ENCODE peak calls at places on chromosome X, in ten cellular contexts. One of them, this sample, is unnamed.
A peak's percentile ranks its signal among the peaks of the same experiment; 100 is the strongest.

GRCh38 chrX:140090800-140091275 is 125.5 kb upstream of the CXorf66 start:
- DNase-seq in GM23338: no peak
- DNase-seq in bronchial epithelial cell: no peak
- DNase-seq in body of pancreas: no peak
- DNase-seq in neural progenitor cell: no peak
- DNase-seq in uterus: no peak
- DNase-seq in breast epithelium: no peak
- DNase-seq in lower lobe of right lung: no peak
- DNase-seq in H7: no peak
- DNase-seq in mammary epithelial cell: no peak
- DNase-seq in this sample: peak; percentile 37

GRCh38 chrX:153646620-153647373 is at the start of gene DUSP9:
- DNase-seq in breast epithelium: no peak
- DNase-seq in lower lobe of right lung: peak; percentile 40
- DNase-seq in mammary epithelial cell: no peak
- DNase-seq in body of pancreas: peak; percentile 39
- DNase-seq in bronchial epithelial cell: peak; percentile 25
- DNase-seq in H7: peak; percentile 91
- DNase-seq in GM23338: peak; percentile 66
- DNase-seq in uterus: peak; percentile 13
- DNase-seq in neural progenitor cell: peak; percentile 72
- DNase-seq in this sample: peak; percentile 87

GRCh38 chrX:45154033-45154360 is 46.7 kb downstream of the DIPK2B start:
- DNase-seq in bronchial epithelial cell: no peak
- DNase-seq in mammary epithelial cell: no peak
- DNase-seq in GM23338: no peak
- DNase-seq in body of pancreas: no peak
- DNase-seq in uterus: no peak
- DNase-seq in H7: no peak
- DNase-seq in lower lobe of right lung: no peak
- DNase-seq in neural progenitor cell: no peak
- DNase-seq in breast epithelium: no peak
- DNase-seq in this sample: no peak

GRCh38 chrX:30296408-30297254 is 12.6 kb downstream of the NR0B1 start:
- DNase-seq in GM23338: no peak
- DNase-seq in H7: no peak
- DNase-seq in uterus: no peak
- DNase-seq in body of pancreas: no peak
- DNase-seq in lower lobe of right lung: no peak
- DNase-seq in bronchial epithelial cell: no peak
- DNase-seq in breast epithelium: no peak
- DNase-seq in mammary epithelial cell: no peak
- DNase-seq in neural progenitor cell: no peak
- DNase-seq in this sample: no peak

GRCh38 chrX:139120760-139121159 is 409.2 kb upstream of the FGF13 start:
- DNase-seq in neural progenitor cell: no peak
- DNase-seq in body of pancreas: no peak
- DNase-seq in lower lobe of right lung: no peak
- DNase-seq in mammary epithelial cell: peak; percentile 59
- DNase-seq in uterus: no peak
- DNase-seq in GM23338: no peak
- DNase-seq in breast epithelium: no peak
- DNase-seq in H7: no peak
- DNase-seq in bronchial epithelial cell: peak; percentile 40
- DNase-seq in this sample: peak; percentile 13

GRCh38 chrX:108199691-108200090 is 108.1 kb downstream of the ATG4A start:
- DNase-seq in GM23338: peak; percentile 58
- DNase-seq in body of pancreas: no peak
- DNase-seq in bronchial epithelial cell: peak; percentile 25
- DNase-seq in mammary epithelial cell: peak; percentile 14
- DNase-seq in neural progenitor cell: peak; percentile 44
- DNase-seq in uterus: no peak
- DNase-seq in H7: peak; percentile 39
- DNase-seq in breast epithelium: no peak
- DNase-seq in lower lobe of right lung: no peak
- DNase-seq in this sample: peak; percentile 78

GRCh38 chrX:40066700-40067099 is 31.1 kb downstream of the BCOR start:
- DNase-seq in breast epithelium: no peak
- DNase-seq in lower lobe of right lung: no peak
- DNase-seq in mammary epithelial cell: no peak
- DNase-seq in bronchial epithelial cell: no peak
- DNase-seq in H7: no peak
- DNase-seq in uterus: no peak
- DNase-seq in body of pancreas: no peak
- DNase-seq in neural progenitor cell: no peak
- DNase-seq in GM23338: no peak
- DNase-seq in this sample: no peak

GRCh38 chrX:57906790-57907189 is 3.5 kb downstream of the ZXDA start:
- DNase-seq in uterus: no peak
- DNase-seq in neural progenitor cell: no peak
- DNase-seq in body of pancreas: no peak
- DNase-seq in H7: no peak
- DNase-seq in bronchial epithelial cell: no peak
- DNase-seq in GM23338: no peak
- DNase-seq in lower lobe of right lung: no peak
- DNase-seq in breast epithelium: no peak
- DNase-seq in mammary epithelial cell: peak; percentile 24
- DNase-seq in this sample: peak; percentile 24

GRCh38 chrX:34884693-34885277 is 57.8 kb upstream of the FAM47B start:
- DNase-seq in body of pancreas: no peak
- DNase-seq in GM23338: no peak
- DNase-seq in mammary epithelial cell: peak; percentile 80
- DNase-seq in bronchial epithelial cell: peak; percentile 81
- DNase-seq in breast epithelium: no peak
- DNase-seq in uterus: no peak
- DNase-seq in lower lobe of right lung: no peak
- DNase-seq in H7: no peak
- DNase-seq in neural progenitor cell: no peak
- DNase-seq in this sample: no peak

GRCh38 chrX:25130619-25131018 is 114.9 kb upstream of the ARX start:
- DNase-seq in body of pancreas: no peak
- DNase-seq in lower lobe of right lung: no peak
- DNase-seq in neural progenitor cell: no peak
- DNase-seq in uterus: no peak
- DNase-seq in mammary epithelial cell: no peak
- DNase-seq in bronchial epithelial cell: no peak
- DNase-seq in breast epithelium: no peak
- DNase-seq in GM23338: peak; percentile 32
- DNase-seq in H7: peak; percentile 17
- DNase-seq in this sample: no peak

GRCh38 chrX:154378799-154379568 is at the start of gene EMD:
- DNase-seq in bronchial epithelial cell: peak; percentile 85
- DNase-seq in uterus: peak; percentile 96
- DNase-seq in lower lobe of right lung: peak; percentile 99
- DNase-seq in mammary epithelial cell: peak; percentile 97
- DNase-seq in H7: peak; percentile 97
- DNase-seq in body of pancreas: peak; percentile 98
- DNase-seq in breast epithelium: peak; percentile 98
- DNase-seq in GM23338: peak; percentile 96
- DNase-seq in neural progenitor cell: peak; percentile 97
- DNase-seq in this sample: peak; percentile 100

GRCh38 chrX:115487608-115488007 is 73.4 kb upstream of the PLS3 start:
- DNase-seq in GM23338: no peak
- DNase-seq in breast epithelium: no peak
- DNase-seq in uterus: no peak
- DNase-seq in lower lobe of right lung: no peak
- DNase-seq in body of pancreas: no peak
- DNase-seq in mammary epithelial cell: no peak
- DNase-seq in neural progenitor cell: no peak
- DNase-seq in bronchial epithelial cell: no peak
- DNase-seq in H7: no peak
- DNase-seq in this sample: no peak

GRCh38 chrX:43655151-43655676 is 885 bp upstream of the MAOA start:
- DNase-seq in neural progenitor cell: peak; percentile 59
- DNase-seq in GM23338: peak; percentile 48
- DNase-seq in bronchial epithelial cell: peak; percentile 55
- DNase-seq in uterus: peak; percentile 43
- DNase-seq in H7: peak; percentile 44
- DNase-seq in breast epithelium: peak; percentile 20
- DNase-seq in lower lobe of right lung: peak; percentile 63
- DNase-seq in mammary epithelial cell: peak; percentile 53
- DNase-seq in body of pancreas: peak; percentile 50
- DNase-seq in this sample: peak; percentile 31

GRCh38 chrX:22069586-22069985 is 37.5 kb downstream of the PHEX start:
- DNase-seq in uterus: no peak
- DNase-seq in body of pancreas: no peak
- DNase-seq in breast epithelium: no peak
- DNase-seq in H7: no peak
- DNase-seq in mammary epithelial cell: no peak
- DNase-seq in GM23338: no peak
- DNase-seq in lower lobe of right lung: no peak
- DNase-seq in neural progenitor cell: no peak
- DNase-seq in bronchial epithelial cell: no peak
- DNase-seq in this sample: no peak

GRCh38 chrX:108020631-108021030 is 24.2 kb upstream of the VSIG1 start:
- DNase-seq in body of pancreas: no peak
- DNase-seq in breast epithelium: no peak
- DNase-seq in uterus: no peak
- DNase-seq in lower lobe of right lung: no peak
- DNase-seq in mammary epithelial cell: peak; percentile 23
- DNase-seq in neural progenitor cell: peak; percentile 15
- DNase-seq in GM23338: peak; percentile 50
- DNase-seq in H7: peak; percentile 38
- DNase-seq in bronchial epithelial cell: no peak
- DNase-seq in this sample: peak; percentile 18

GRCh38 chrX:50747471-50747900 is 66.5 kb downstream of the SHROOM4 start:
- DNase-seq in GM23338: peak; percentile 49
- DNase-seq in H7: peak; percentile 20
- DNase-seq in bronchial epithelial cell: no peak
- DNase-seq in body of pancreas: no peak
- DNase-seq in breast epithelium: no peak
- DNase-seq in uterus: no peak
- DNase-seq in lower lobe of right lung: no peak
- DNase-seq in neural progenitor cell: peak; percentile 31
- DNase-seq in mammary epithelial cell: peak; percentile 8
- DNase-seq in this sample: peak; percentile 64

GRCh38 chrX:9628779-9629493 is 136.7 kb downstream of the GPR143 start:
- DNase-seq in uterus: no peak
- DNase-seq in neural progenitor cell: no peak
- DNase-seq in breast epithelium: no peak
- DNase-seq in H7: no peak
- DNase-seq in lower lobe of right lung: no peak
- DNase-seq in bronchial epithelial cell: no peak
- DNase-seq in GM23338: no peak
- DNase-seq in body of pancreas: no peak
- DNase-seq in mammary epithelial cell: no peak
- DNase-seq in this sample: no peak

GRCh38 chrX:131723646-131724045 is 179.8 kb downstream of the OR13H1 start:
- DNase-seq in mammary epithelial cell: no peak
- DNase-seq in H7: no peak
- DNase-seq in body of pancreas: no peak
- DNase-seq in lower lobe of right lung: no peak
- DNase-seq in uterus: no peak
- DNase-seq in bronchial epithelial cell: no peak
- DNase-seq in GM23338: no peak
- DNase-seq in neural progenitor cell: no peak
- DNase-seq in breast epithelium: no peak
- DNase-seq in this sample: no peak

GRCh38 chrX:131724292-131724691 is 180.4 kb downstream of the OR13H1 start:
- DNase-seq in body of pancreas: no peak
- DNase-seq in H7: no peak
- DNase-seq in neural progenitor cell: no peak
- DNase-seq in breast epithelium: no peak
- DNase-seq in lower lobe of right lung: no peak
- DNase-seq in bronchial epithelial cell: no peak
- DNase-seq in GM23338: no peak
- DNase-seq in uterus: no peak
- DNase-seq in mammary epithelial cell: no peak
- DNase-seq in this sample: no peak

GRCh38 chrX:131727778-131728177 is 183.9 kb downstream of the OR13H1 start:
- DNase-seq in neural progenitor cell: no peak
- DNase-seq in GM23338: no peak
- DNase-seq in lower lobe of right lung: no peak
- DNase-seq in mammary epithelial cell: no peak
- DNase-seq in uterus: no peak
- DNase-seq in breast epithelium: no peak
- DNase-seq in body of pancreas: no peak
- DNase-seq in H7: no peak
- DNase-seq in bronchial epithelial cell: no peak
- DNase-seq in this sample: no peak

GRCh38 chrX:131728295-131729145 is 184.6 kb downstream of the OR13H1 start:
- DNase-seq in GM23338: no peak
- DNase-seq in bronchial epithelial cell: no peak
- DNase-seq in H7: no peak
- DNase-seq in body of pancreas: peak; percentile 87
- DNase-seq in uterus: peak; percentile 81
- DNase-seq in breast epithelium: peak; percentile 80
- DNase-seq in neural progenitor cell: no peak
- DNase-seq in lower lobe of right lung: no peak
- DNase-seq in mammary epithelial cell: peak; percentile 78
- DNase-seq in this sample: no peak

GRCh38 chrX:131725001-131725654 is 181.3 kb downstream of the OR13H1 start:
- DNase-seq in uterus: no peak
- DNase-seq in breast epithelium: no peak
- DNase-seq in neural progenitor cell: no peak
- DNase-seq in lower lobe of right lung: no peak
- DNase-seq in GM23338: no peak
- DNase-seq in mammary epithelial cell: no peak
- DNase-seq in bronchial epithelial cell: no peak
- DNase-seq in body of pancreas: no peak
- DNase-seq in H7: no peak
- DNase-seq in this sample: no peak
- H3K36me3 ChIP-seq in uterus: no peaks in the 10 kb centered on the region
- H3K36me3 ChIP-seq in breast epithelium: no peaks in the 10 kb centered on the region
- H3K36me3 ChIP-seq in neural progenitor cell: no peaks in the 10 kb centered on the region
- H3K36me3 ChIP-seq in lower lobe of right lung: no peaks in the 10 kb centered on the region
- H3K36me3 ChIP-seq in GM23338: peaks cover 11% of the 10 kb centered on the region
- H3K36me3 ChIP-seq in mammary epithelial cell: no peaks in the 10 kb centered on the region
- H3K36me3 ChIP-seq in bronchial epithelial cell: no peaks in the 10 kb centered on the region
- H3K36me3 ChIP-seq in body of pancreas: no peaks in the 10 kb centered on the region
- H3K36me3 ChIP-seq in H7: peaks cover 1% of the 10 kb centered on the region
- H3K36me3 ChIP-seq in this sample: peaks cover 8% of the 10 kb centered on the region

GRCh38 chrX:134406230-134406794 is 53.7 kb upstream of the HPRT1 start:
- DNase-seq in mammary epithelial cell: no peak
- DNase-seq in neural progenitor cell: no peak
- DNase-seq in breast epithelium: no peak
- DNase-seq in lower lobe of right lung: no peak
- DNase-seq in uterus: no peak
- DNase-seq in GM23338: no peak
- DNase-seq in bronchial epithelial cell: no peak
- DNase-seq in body of pancreas: no peak
- DNase-seq in H7: no peak
- DNase-seq in this sample: no peak
- H3K36me3 ChIP-seq in mammary epithelial cell: no peaks in the 10 kb centered on the region
- H3K36me3 ChIP-seq in neural progenitor cell: no peaks in the 10 kb centered on the region
- H3K36me3 ChIP-seq in breast epithelium: no peaks in the 10 kb centered on the region
- H3K36me3 ChIP-seq in lower lobe of right lung: no peaks in the 10 kb centered on the region
- H3K36me3 ChIP-seq in uterus: no peaks in the 10 kb centered on the region
- H3K36me3 ChIP-seq in GM23338: no peaks in the 10 kb centered on the region
- H3K36me3 ChIP-seq in bronchial epithelial cell: no peaks in the 10 kb centered on the region
- H3K36me3 ChIP-seq in body of pancreas: no peaks in the 10 kb centered on the region
- H3K36me3 ChIP-seq in H7: peaks cover 1% of the 10 kb centered on the region
- H3K36me3 ChIP-seq in this sample: peaks cover 21% of the 10 kb centered on the region

GRCh38 chrX:17164936-17165335 is 210.1 kb upstream of the NHS start:
- DNase-seq in breast epithelium: no peak
- DNase-seq in H7: no peak
- DNase-seq in mammary epithelial cell: peak; percentile 57
- DNase-seq in uterus: no peak
- DNase-seq in GM23338: no peak
- DNase-seq in lower lobe of right lung: no peak
- DNase-seq in bronchial epithelial cell: no peak
- DNase-seq in neural progenitor cell: no peak
- DNase-seq in body of pancreas: no peak
- DNase-seq in this sample: no peak
- H3K36me3 ChIP-seq in breast epithelium: no peaks in the 10 kb centered on the region
- H3K36me3 ChIP-seq in H7: no peaks in the 10 kb centered on the region
- H3K36me3 ChIP-seq in mammary epithelial cell: no peaks in the 10 kb centered on the region
- H3K36me3 ChIP-seq in uterus: no peaks in the 10 kb centered on the region
- H3K36me3 ChIP-seq in GM23338: no peaks in the 10 kb centered on the region
- H3K36me3 ChIP-seq in lower lobe of right lung: no peaks in the 10 kb centered on the region
- H3K36me3 ChIP-seq in bronchial epithelial cell: no peaks in the 10 kb centered on the region
- H3K36me3 ChIP-seq in neural progenitor cell: no peaks in the 10 kb centered on the region
- H3K36me3 ChIP-seq in body of pancreas: no peaks in the 10 kb centered on the region
- H3K36me3 ChIP-seq in this sample: no peaks in the 10 kb centered on the region

GRCh38 chrX:13748486-13748885 is 13.9 kb downstream of the OFD1 start:
- DNase-seq in body of pancreas: no peak
- DNase-seq in mammary epithelial cell: no peak
- DNase-seq in uterus: no peak
- DNase-seq in GM23338: no peak
- DNase-seq in lower lobe of right lung: no peak
- DNase-seq in H7: no peak
- DNase-seq in neural progenitor cell: no peak
- DNase-seq in breast epithelium: no peak
- DNase-seq in bronchial epithelial cell: no peak
- DNase-seq in this sample: no peak
- H3K36me3 ChIP-seq in body of pancreas: no peaks in the 10 kb centered on the region
- H3K36me3 ChIP-seq in mammary epithelial cell: peaks cover 21% of the 10 kb centered on the region
- H3K36me3 ChIP-seq in uterus: no peaks in the 10 kb centered on the region
- H3K36me3 ChIP-seq in GM23338: peaks cover 7% of the 10 kb centered on the region
- H3K36me3 ChIP-seq in lower lobe of right lung: peaks cover 32% of the 10 kb centered on the region
- H3K36me3 ChIP-seq in H7: peaks cover 8% of the 10 kb centered on the region
- H3K36me3 ChIP-seq in neural progenitor cell: peaks cover 6% of the 10 kb centered on the region
- H3K36me3 ChIP-seq in breast epithelium: no peaks in the 10 kb centered on the region
- H3K36me3 ChIP-seq in bronchial epithelial cell: peaks cover 2% of the 10 kb centered on the region
- H3K36me3 ChIP-seq in this sample: peaks cover 49% of the 10 kb centered on the region

This sample was measured in HAP-1.